ENCODE peak calls at places on chromosome 1, in ten cellular contexts. E is A549, A is cardiac muscle cell, N is brain microvascular endothelial cell, Q is RWPE2, G is fibroblast of lung, C is kidney, H is astrocyte, M is breast epithelium, W is mammary epithelial cell. T is an unnamed sample.

GRCh38 chr1:84961316-84961715 is 35.6 kb downstream of the MCOLN2 start:
- DNase-seq in E (no peak), A (peak; percentile 75), N (no peak), Q (no peak), G (peak; percentile 17), C (no peak), H (no peak), M (no peak), W (no peak), T (no peak)

GRCh38 chr1:230773396-230774033 is 26.3 kb downstream of the CAPN9 start:
- DNase-seq in E (no peak), A (no peak), N (no peak), Q (no peak), G (no peak), C (no peak), H (no peak), M (no peak), W (no peak), T (no peak)

GRCh38 chr1:224042557-224043118 is 71.3 kb upstream of the FBXO28 start:
- DNase-seq in E (no peak), A (no peak), N (no peak), Q (no peak), G (no peak), C (no peak), H (peak; percentile 47), M (no peak), W (no peak), T (no peak)

GRCh38 chr1:91383461-91383860 is 21.2 kb downstream of the HFM1 start:
- DNase-seq in E (no peak), A (no peak), N (no peak), Q (no peak), G (peak; percentile 73), C (no peak), H (peak; percentile 45), M (no peak), W (no peak), T (no peak)

GRCh38 chr1:242811092-242811840 is 286.8 kb upstream of the PLD5 start:
- DNase-seq in E (peak; percentile 22), A (no peak), N (peak; percentile 59), Q (no peak), G (no peak), C (no peak), H (peak; percentile 55), M (no peak), W (peak; percentile 88), T (no peak)

GRCh38 chr1:156510709-156511108 is 10.1 kb upstream of the MEF2D start:
- DNase-seq in E (no peak), A (peak; percentile 88), N (no peak), Q (no peak), G (peak; percentile 96), C (peak; percentile 95), H (peak; percentile 84), M (peak; percentile 82), W (no peak), T (no peak)

GRCh38 chr1:197184190-197184589 is 37.7 kb upstream of the ASPM start:
- DNase-seq in E (no peak), A (peak; percentile 35), N (no peak), Q (no peak), G (no peak), C (no peak), H (no peak), M (no peak), W (no peak), T (no peak)

GRCh38 chr1:207424570-207425131 is 29.5 kb upstream of the CR2 start:
- DNase-seq in E (no peak), A (no peak), N (no peak), Q (no peak), G (no peak), C (peak; percentile 53), H (no peak), M (no peak), W (no peak), T (no peak)

GRCh38 chr1:26540346-26540745 is 10.8 kb downstream of the RPS6KA1 start:
- DNase-seq in E (no peak), A (no peak), N (no peak), Q (no peak), G (no peak), C (peak; percentile 35), H (no peak), M (no peak), W (no peak), T (no peak)

GRCh38 chr1:199174336-199174735 is 535.5 kb downstream of the PTPRC start:
- DNase-seq in E (no peak), A (peak; percentile 11), N (no peak), Q (no peak), G (no peak), C (no peak), H (no peak), M (no peak), W (no peak), T (no peak)

GRCh38 chr1:221724931-221725605 is 16.8 kb downstream of the DUSP10 start:
- DNase-seq in E (no peak), A (peak; percentile 67), N (peak; percentile 45), Q (no peak), G (peak; percentile 79), C (no peak), H (peak; percentile 85), M (no peak), W (peak; percentile 68), T (no peak)

GRCh38 chr1:221723918-221724263 is 18.0 kb downstream of the DUSP10 start:
- DNase-seq in E (no peak), A (no peak), N (no peak), Q (no peak), G (no peak), C (no peak), H (no peak), M (no peak), W (peak; percentile 57), T (no peak)

GRCh38 chr1:221727146-221728036 is 14.5 kb downstream of the DUSP10 start:
- DNase-seq in E (no peak), A (no peak), N (no peak), Q (no peak), G (no peak), C (no peak), H (no peak), M (no peak), W (no peak), T (no peak)

GRCh38 chr1:221726331-221726692 is 15.6 kb downstream of the DUSP10 start:
- DNase-seq in E (no peak), A (no peak), N (no peak), Q (no peak), G (no peak), C (no peak), H (no peak), M (no peak), W (no peak), T (no peak)

DNA sequence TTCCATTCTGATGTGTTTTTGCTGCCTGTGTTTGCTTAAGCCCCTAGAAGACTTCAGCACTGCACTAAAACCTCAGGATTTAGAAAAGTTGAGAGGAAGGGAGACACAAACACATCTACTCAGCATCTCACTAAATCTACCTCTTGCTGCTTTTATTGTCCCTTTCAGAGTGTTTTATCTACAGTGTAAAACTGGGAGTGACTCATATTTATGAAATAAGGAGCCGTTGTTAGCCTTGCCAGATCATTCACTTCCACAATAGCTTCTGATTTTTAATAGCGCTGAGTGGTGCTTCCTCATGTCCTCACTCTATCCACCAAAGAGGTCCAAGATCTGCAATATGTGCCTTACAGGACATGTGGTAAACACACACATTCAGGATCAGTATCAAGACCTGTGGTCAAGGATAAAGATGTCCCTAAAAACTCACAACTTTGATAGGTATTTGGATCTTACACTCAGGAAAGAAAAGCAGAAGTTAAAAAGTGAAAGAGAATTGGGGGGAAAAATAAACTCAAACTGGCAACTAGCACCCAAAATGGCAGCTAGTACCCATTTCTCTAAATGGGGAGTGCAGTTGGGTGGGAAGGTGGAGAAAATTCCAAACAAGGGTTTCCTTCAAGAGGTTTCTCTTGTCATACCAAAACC is 16.1 kb downstream of the DUSP10 start:
- DNase-seq in E (no peak), A (peak; percentile 42), N (no peak), Q (no peak), G (peak; percentile 51), C (no peak), H (peak; percentile 57), M (no peak), W (no peak), T (no peak)
- H3K4me3 ChIP-seq in E (no peak overlapping the region), A (no peak overlapping the region), N (no peak overlapping the region), Q (no peak overlapping the region), G (no peak overlapping the region), C (no peak overlapping the region), H (no peak overlapping the region), M (no peak overlapping the region), W (no peak overlapping the region), T (no peak overlapping the region)

GRCh38 chr1:2234762-2235113 is 6.6 kb downstream of the SKI start:
- DNase-seq in E (no peak), A (no peak), N (no peak), Q (no peak), G (no peak), C (peak; percentile 81), H (no peak), M (no peak), W (no peak), T (no peak)

GRCh38 chr1:2233468-2233867 is 5.3 kb downstream of the SKI start:
- DNase-seq in E (no peak), A (no peak), N (no peak), Q (no peak), G (no peak), C (peak; percentile 78), H (no peak), M (no peak), W (no peak), T (no peak)

GRCh38 chr1:2235300-2235998 is 7.3 kb downstream of the SKI start:
- DNase-seq in E (no peak), A (no peak), N (no peak), Q (no peak), G (no peak), C (peak; percentile 70), H (no peak), M (no peak), W (no peak), T (no peak)

GRCh38 chr1:2232916-2233438 is 4.9 kb downstream of the SKI start:
- DNase-seq in E (no peak), A (peak; percentile 33), N (no peak), Q (no peak), G (no peak), C (peak; percentile 82), H (no peak), M (no peak), W (no peak), T (no peak)

GRCh38 chr1:2233997-2234761 is 6.1 kb downstream of the SKI start:
- DNase-seq in E (peak; percentile 61), A (peak; percentile 98), N (peak; percentile 74), Q (peak; percentile 95), G (peak; percentile 97), C (peak; percentile 96), H (peak; percentile 68), M (peak; percentile 92), W (peak; percentile 87), T (no peak)
- H3K27ac ChIP-seq in E (peak overlapping the region; percentile 83), A (no peak overlapping the region), N (peak overlapping the region; percentile 54), Q (peak overlapping the region; percentile 90), G (peak overlapping the region; percentile 50), C (peak overlapping the region; percentile 51), H (peak overlapping the region; percentile 37), M (peak overlapping the region; percentile 96), W (peak overlapping the region; percentile 49), T (no peak overlapping the region)

GRCh38 chr1:200891774-200892157 is 2.9 kb upstream of the INAVA start:
- DNase-seq in E (peak; percentile 52), A (no peak), N (no peak), Q (no peak), G (no peak), C (no peak), H (no peak), M (no peak), W (no peak), T (no peak)
- H3K4me3 ChIP-seq in E (peak overlapping the region; percentile 68), A (peak overlapping the region; percentile 54), N (peak overlapping the region; percentile 62), Q (peak overlapping the region; percentile 51), G (peak overlapping the region; percentile 53), C (peak overlapping the region; percentile 68), H (peak overlapping the region; percentile 64), M (peak overlapping the region; percentile 38), W (peak overlapping the region; percentile 60), T (peak overlapping the region; percentile 48)

GRCh38 chr1:235888119-235888643 is 21.5 kb upstream of the LYST start:
- DNase-seq in E (no peak), A (no peak), N (no peak), Q (no peak), G (no peak), C (no peak), H (no peak), M (no peak), W (no peak), T (no peak)
- H3K27ac ChIP-seq in E (no peak overlapping the region), A (no peak overlapping the region), N (no peak overlapping the region), Q (no peak overlapping the region), G (no peak overlapping the region), C (no peak overlapping the region), H (no peak overlapping the region), M (no peak overlapping the region), W (no peak overlapping the region), T (no peak overlapping the region)